ENCODE peak calls at places on chromosomes 6 and 20, in five cellular contexts. W, V, H, F and D are unnamed samples. For H3K36me3, the result is how much of the 10 kb centered on the place peaks cover.

GRCh38 chr6:138289739-138290138 is 71.4 kb upstream of the PBOV1 start:
- DNase-seq in W (no peak), V (peak), H (no peak), F (peak), D (no peak)

GRCh38 chr20:48826883-48827771 is 672 bp downstream of the PREX1 start:
- DNase-seq in W (no peak), V (peak), H (peak), F (no peak), D (peak)

GRCh38 chr6:168734523-168734922 is 293.5 kb downstream of the SMOC2 start:
- DNase-seq in W (no peak), V (no peak), H (no peak), F (no peak), D (no peak)

GRCh38 chr6:112640895-112641294 is 293.8 kb downstream of the RFPL4B start:
- DNase-seq in W (no peak), V (no peak), H (peak), F (peak), D (no peak)

GRCh38 chr20:6157345-6157744 is 34.5 kb upstream of the FERMT1 start:
- DNase-seq in W (no peak), V (peak), H (no peak), F (no peak), D (no peak)

GRCh38 chr6:44078795-44079671 is 48.2 kb downstream of the MRPL14 start:
- DNase-seq in W (peak), V (peak), H (peak), F (peak), D (peak)

GRCh38 chr6:79038061-79038460 is 40.0 kb downstream of the PHIP start:
- DNase-seq in W (no peak), V (no peak), H (no peak), F (no peak), D (no peak)

GRCh38 chr6:133953634-133954415 is 801 bp downstream of the TBPL1 start:
- DNase-seq in W (no peak), V (peak), H (peak), F (no peak), D (no peak)

GRCh38 chr6:157145656-157146285 is 177.5 kb downstream of the TMEM242 start:
- DNase-seq in W (no peak), V (no peak), H (no peak), F (no peak), D (no peak)

GRCh38 chr6:136921936-136922679 is at the start of gene SLC35D3:
- DNase-seq in W (no peak), V (peak), H (peak), F (no peak), D (no peak)
- H3K4me3 ChIP-seq in W (peak), V (peak), H (peak), F (peak), D (peak)

DNA sequence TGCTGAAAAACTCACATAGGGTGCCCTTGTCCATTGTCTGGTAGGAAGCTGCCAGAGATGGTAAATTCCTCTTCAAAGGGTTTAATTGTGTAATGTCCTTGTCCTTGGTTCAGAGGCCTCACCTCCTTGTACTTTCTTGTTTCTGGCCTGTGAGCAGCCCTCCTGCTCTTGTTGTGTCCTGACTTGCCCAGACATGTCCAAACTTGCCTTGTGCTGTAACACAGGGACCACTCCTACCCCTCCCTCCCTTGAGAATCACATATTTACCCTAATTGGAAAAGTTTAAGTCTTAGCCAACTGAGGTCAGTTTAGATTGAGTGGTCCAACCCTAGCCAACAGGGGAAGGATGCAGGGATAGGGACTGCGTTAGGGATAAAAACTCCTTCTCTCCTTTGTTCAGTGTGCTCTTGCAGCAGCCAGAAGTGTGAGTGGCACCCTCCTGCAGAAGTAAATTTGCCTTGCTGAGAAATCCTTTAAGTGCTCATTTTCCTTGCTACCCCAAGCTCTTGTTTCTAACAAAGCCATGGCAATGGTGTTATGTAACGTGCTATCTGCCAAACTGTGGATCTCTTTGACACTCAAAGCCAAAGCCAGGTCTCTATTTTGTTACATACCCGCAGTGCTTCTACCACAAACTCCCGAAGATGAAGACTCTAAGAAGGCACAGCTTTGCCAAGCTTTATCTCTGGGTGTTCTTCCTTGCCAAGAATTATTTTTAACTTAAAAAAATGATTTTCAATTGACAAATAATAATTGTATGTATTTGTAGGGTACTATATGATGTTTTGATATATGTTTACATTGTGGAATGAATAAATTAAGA is 414.5 kb downstream of the ESR1 start:
- DNase-seq in W (no peak), V (no peak), H (no peak), F (peak), D (no peak)
- H3K36me3 ChIP-seq in W (half or more), V (under half), H (half or more), F (under half), D (half or more)

DNA sequence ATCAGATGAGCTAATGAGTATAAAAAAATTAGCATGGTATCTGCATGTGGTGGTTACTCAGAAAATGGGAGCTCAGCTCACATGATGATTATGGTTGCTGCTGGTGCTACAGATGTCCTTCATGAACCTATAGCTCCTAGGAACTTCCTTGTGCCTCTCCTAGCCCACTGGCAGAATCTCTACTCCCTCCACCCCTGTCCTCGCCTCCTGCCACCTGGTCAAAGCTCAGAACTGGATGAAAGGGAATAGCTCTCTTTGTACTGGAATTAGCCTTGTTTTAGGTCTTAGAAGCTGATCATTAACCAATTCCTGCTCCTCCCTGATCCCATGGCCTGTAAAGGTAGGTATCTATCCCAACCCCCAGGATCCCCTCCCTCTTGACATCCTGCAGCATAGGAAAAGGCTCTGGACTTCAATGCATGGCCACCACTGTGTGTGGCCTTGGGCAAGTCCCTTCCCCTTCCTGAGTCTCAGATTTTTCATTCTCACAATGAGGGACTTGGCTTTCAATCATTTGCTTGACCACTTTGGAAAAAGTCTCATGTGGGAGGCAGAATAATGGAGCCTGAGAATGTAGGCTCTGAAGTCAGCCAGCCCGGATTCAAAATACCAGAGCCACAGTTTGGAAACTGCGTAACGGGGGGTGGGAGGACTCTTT is 43.9 kb downstream of the SLC13A3 start:
- DNase-seq in W (no peak), V (no peak), H (no peak), F (no peak), D (no peak)
- H3K4me3 ChIP-seq in W (no peak), V (no peak), H (no peak), F (no peak), D (no peak)

GRCh38 chr6:49225471-49225870 is 237.6 kb downstream of the MMUT start:
- DNase-seq in W (no peak), V (no peak), H (no peak), F (no peak), D (no peak)

GRCh38 chr6:49220293-49220692 is 242.8 kb downstream of the MMUT start:
- DNase-seq in W (no peak), V (no peak), H (no peak), F (no peak), D (no peak)
- H3K36me3 ChIP-seq in W (under half), V (under half), H (under half), F (under half), D (under half)

GRCh38 chr6:83827050-83827449 is 26.1 kb upstream of the RIPPLY2 start:
- DNase-seq in W (no peak), V (no peak), H (no peak), F (peak), D (no peak)
- H3K4me3 ChIP-seq in W (no peak), V (no peak), H (no peak), F (no peak), D (no peak)

GRCh38 chr6:145018027-145018426 is 717.3 kb downstream of the EPM2A start:
- DNase-seq in W (no peak), V (no peak), H (no peak), F (no peak), D (no peak)
- H3K36me3 ChIP-seq in W (under half), V (under half), H (under half), F (under half), D (under half)